ENCODE peak calls at places on chromosomes 3 and 15, in seven cellular contexts. F, X, M, B, G, L and Y are unnamed samples.

GRCh38 chr3:183762304-183762703 is 63.1 kb downstream of the MAP6D1 start:
- DNase-seq in F (no peak), X (no peak), M (no peak), B (no peak), G (no peak), L (no peak), Y (no peak)

GRCh38 chr15:71437919-71438318 is 322.6 kb downstream of the THSD4 start:
- DNase-seq in F (no peak), X (no peak), M (no peak), B (no peak), G (no peak), L (no peak), Y (no peak)

GRCh38 chr15:68820205-68820588 is 498 bp downstream of the ANP32A start:
- DNase-seq in F (peak; percentile 56), X (peak; percentile 42), M (peak; percentile 46), B (peak; percentile 59), G (no peak), L (no peak), Y (no peak)

GRCh38 chr3:132625613-132626012 is 28.5 kb downstream of the ACKR4 start:
- DNase-seq in F (no peak), X (no peak), M (no peak), B (no peak), G (no peak), L (no peak), Y (no peak)

GRCh38 chr3:10389995-10390394 is 69.1 kb upstream of the SEC13 start:
- DNase-seq in F (peak; percentile 21), X (no peak), M (no peak), B (no peak), G (no peak), L (no peak), Y (no peak)

GRCh38 chr15:95944193-95944592 is 386.3 kb upstream of the NR2F2 start:
- DNase-seq in F (no peak), X (peak; percentile 24), M (no peak), B (no peak), G (no peak), L (no peak), Y (no peak)

GRCh38 chr3:12180218-12180617 is 21.5 kb upstream of the TIMP4 start:
- DNase-seq in F (no peak), X (no peak), M (peak; percentile 54), B (peak; percentile 58), G (no peak), L (peak; percentile 67), Y (no peak)

GRCh38 chr3:41740374-41740773 is 221.5 kb downstream of the ULK4 start:
- DNase-seq in F (no peak), X (no peak), M (no peak), B (no peak), G (no peak), L (no peak), Y (no peak)

GRCh38 chr3:104952587-104952986 is 414.1 kb upstream of the ALCAM start:
- DNase-seq in F (no peak), X (no peak), M (no peak), B (no peak), G (no peak), L (peak; percentile 82), Y (no peak)

GRCh38 chr3:146503459-146504202 is 34.3 kb upstream of the PLSCR2 start:
- DNase-seq in F (no peak), X (no peak), M (no peak), B (peak; percentile 54), G (no peak), L (peak; percentile 94), Y (peak; percentile 23)

GRCh38 chr3:195596648-195597628 is 13.2 kb upstream of the APOD start:
- DNase-seq in F (no peak), X (no peak), M (no peak), B (no peak), G (peak; percentile 33), L (no peak), Y (no peak)

GRCh38 chr15:81945014-81945615 is 100.7 kb downstream of the MEX3B start:
- DNase-seq in F (no peak), X (no peak), M (no peak), B (no peak), G (no peak), L (no peak), Y (no peak)

GRCh38 chr15:66241886-66242285 is 11.7 kb downstream of the MEGF11 start:
- DNase-seq in F (no peak), X (no peak), M (no peak), B (no peak), G (no peak), L (no peak), Y (no peak)

GRCh38 chr3:171485338-171485737 is 25.1 kb upstream of the TNIK start:
- DNase-seq in F (no peak), X (no peak), M (no peak), B (no peak), G (no peak), L (no peak), Y (no peak)

GRCh38 chr15:39581501-39582285 is 814 bp downstream of the THBS1 start:
- DNase-seq in F (peak; percentile 16), X (no peak), M (peak; percentile 72), B (peak; percentile 90), G (peak; percentile 60), L (peak; percentile 78), Y (peak; percentile 11)

GRCh38 chr3:39234705-39235104 is 42.3 kb upstream of the XIRP1 start:
- DNase-seq in F (peak; percentile 90), X (no peak), M (no peak), B (no peak), G (no peak), L (no peak), Y (no peak)

GRCh38 chr15:69795601-69796000 is 302.1 kb downstream of the TLE3 start:
- DNase-seq in F (no peak), X (no peak), M (no peak), B (no peak), G (no peak), L (no peak), Y (no peak)

GRCh38 chr3:75983609-75984290 is 198.4 kb upstream of the ZNF717 start:
- DNase-seq in F (no peak), X (no peak), M (no peak), B (no peak), G (no peak), L (no peak), Y (no peak)

GRCh38 chr15:39501366-39501765 is 79.5 kb upstream of the THBS1 start:
- DNase-seq in F (no peak), X (no peak), M (no peak), B (no peak), G (no peak), L (no peak), Y (no peak)

GRCh38 chr3:37779289-37780152 is 82.2 kb upstream of the CTDSPL start:
- DNase-seq in F (peak; percentile 73), X (peak; percentile 71), M (peak; percentile 35), B (no peak), G (no peak), L (peak; percentile 82), Y (peak; percentile 46)

GRCh38 chr3:30354513-30354912 is 251.9 kb upstream of the TGFBR2 start:
- DNase-seq in F (no peak), X (no peak), M (no peak), B (no peak), G (no peak), L (no peak), Y (no peak)

GRCh38 chr3:133930341-133930933 is 34.8 kb upstream of the RAB6B start:
- DNase-seq in F (peak; percentile 46), X (peak; percentile 58), M (no peak), B (no peak), G (no peak), L (peak; percentile 78), Y (no peak)

GRCh38 chr3:37861540-37862051 is at the start of gene CTDSPL:
- DNase-seq in F (peak; percentile 25), X (no peak), M (peak; percentile 37), B (peak; percentile 41), G (no peak), L (peak; percentile 53), Y (no peak)

GRCh38 chr3:98095870-98096269 is 8.9 kb downstream of the OR5AC2 start:
- DNase-seq in F (no peak), X (no peak), M (no peak), B (no peak), G (no peak), L (no peak), Y (no peak)

GRCh38 chr3:88628901-88629300 is 478.5 kb upstream of the EPHA3 start:
- DNase-seq in F (no peak), X (no peak), M (no peak), B (no peak), G (no peak), L (no peak), Y (no peak)

GRCh38 chr15:97036301-97036700 is 705.8 kb downstream of the NR2F2 start:
- DNase-seq in F (no peak), X (no peak), M (no peak), B (no peak), G (no peak), L (no peak), Y (no peak)

GRCh38 chr3:8581806-8582436 is 62.7 kb downstream of the SSUH2 start:
- DNase-seq in F (no peak), X (no peak), M (no peak), B (no peak), G (no peak), L (no peak), Y (no peak)

GRCh38 chr15:56640549-56640948 is 92.8 kb downstream of the ZNF280D start:
- DNase-seq in F (no peak), X (no peak), M (no peak), B (no peak), G (no peak), L (no peak), Y (no peak)

GRCh38 chr3:58329150-58329921 is 3.4 kb upstream of the PXK start:
- DNase-seq in F (no peak), X (no peak), M (no peak), B (no peak), G (no peak), L (no peak), Y (no peak)

GRCh38 chr15:78461171-78461881 is 23.3 kb downstream of the IREB2 start:
- DNase-seq in F (no peak), X (no peak), M (no peak), B (no peak), G (no peak), L (peak; percentile 1), Y (no peak)

GRCh38 chr3:64150527-64151238 is 74.6 kb downstream of the PRICKLE2 start:
- DNase-seq in F (no peak), X (peak; percentile 72), M (peak; percentile 75), B (peak; percentile 90), G (no peak), L (peak; percentile 89), Y (no peak)